ENCODE peak calls at places on chromosome 1, in ten cellular contexts. Z, M, Q, R, A, L, J, T, G and D are unnamed samples.

GRCh38 chr1:162498442-162498785 is 796 bp downstream of the UHMK1 start:
- DNase-seq in T (peak; percentile 8), J (peak; percentile 59), R (peak; percentile 50), G (peak; percentile 4), Z (no peak), Q (peak; percentile 16), L (no peak), M (no peak), A (no peak), D (peak; percentile 15)

GRCh38 chr1:27525296-27526271 is 35.6 kb upstream of the WASF2 start:
- DNase-seq in Q (no peak), G (no peak), A (peak; percentile 72), L (no peak), M (no peak), T (peak; percentile 69), Z (no peak), R (peak; percentile 58), J (no peak), D (no peak)

GRCh38 chr1:11990303-11991032 is 10.2 kb downstream of the MFN2 start:
- DNase-seq in L (no peak), R (no peak), T (no peak), M (no peak), Z (no peak), G (no peak), A (no peak), Q (peak; percentile 75), J (no peak), D (no peak)

GRCh38 chr1:25774921-25775774 is 24.8 kb upstream of the SELENON start:
- DNase-seq in G (no peak), M (peak; percentile 83), R (no peak), T (no peak), A (no peak), Q (no peak), J (no peak), L (no peak), Z (no peak), D (no peak)

GRCh38 chr1:94873520-94874351 is 53.2 kb downstream of the CNN3 start:
- DNase-seq in M (no peak), J (no peak), A (no peak), G (peak; percentile 46), Q (no peak), L (peak; percentile 16), R (peak; percentile 71), T (no peak), Z (no peak), D (peak; percentile 55)

GRCh38 chr1:11851171-11851570 is 3.6 kb upstream of the NPPA start:
- DNase-seq in G (no peak), M (no peak), A (no peak), J (no peak), R (peak; percentile 15), Q (no peak), L (no peak), T (no peak), Z (no peak), D (no peak)

GRCh38 chr1:200429221-200429751 is 19.4 kb upstream of the ZNF281 start:
- DNase-seq in M (no peak), T (no peak), Q (no peak), J (no peak), R (peak; percentile 79), G (peak; percentile 87), A (no peak), Z (no peak), L (no peak), D (peak; percentile 78)

GRCh38 chr1:67020304-67020703 is 33.6 kb downstream of the SLC35D1 start:
- DNase-seq in R (peak; percentile 55), G (peak; percentile 90), T (no peak), Q (no peak), A (no peak), M (no peak), J (peak; percentile 67), L (no peak), Z (no peak), D (peak; percentile 90)

GRCh38 chr1:28172690-28173150 is 3.8 kb downstream of the PTAFR start:
- DNase-seq in L (peak; percentile 86), A (no peak), T (no peak), M (peak; percentile 48), R (no peak), Z (no peak), J (peak; percentile 40), Q (no peak), G (peak; percentile 18), D (peak; percentile 23)

GRCh38 chr1:66685670-66686069 is 66.6 kb upstream of the DYNLT5 start:
- DNase-seq in A (no peak), L (no peak), Q (no peak), R (peak; percentile 47), Z (no peak), T (peak; percentile 23), G (peak; percentile 60), M (no peak), J (no peak), D (no peak)

GRCh38 chr1:205939690-205940330 is 3.4 kb downstream of the SLC26A9 start:
- DNase-seq in M (peak; percentile 71), G (no peak), R (no peak), Q (peak; percentile 35), T (no peak), A (peak; percentile 74), J (no peak), Z (peak; percentile 31), L (peak; percentile 30), D (no peak)

GRCh38 chr1:243475966-243476365 is 220.1 kb downstream of the SDCCAG8 start:
- DNase-seq in T (no peak), Z (no peak), M (no peak), A (peak; percentile 87), J (no peak), Q (peak; percentile 16), R (no peak), G (peak; percentile 71), L (no peak), D (peak; percentile 74)

DNA sequence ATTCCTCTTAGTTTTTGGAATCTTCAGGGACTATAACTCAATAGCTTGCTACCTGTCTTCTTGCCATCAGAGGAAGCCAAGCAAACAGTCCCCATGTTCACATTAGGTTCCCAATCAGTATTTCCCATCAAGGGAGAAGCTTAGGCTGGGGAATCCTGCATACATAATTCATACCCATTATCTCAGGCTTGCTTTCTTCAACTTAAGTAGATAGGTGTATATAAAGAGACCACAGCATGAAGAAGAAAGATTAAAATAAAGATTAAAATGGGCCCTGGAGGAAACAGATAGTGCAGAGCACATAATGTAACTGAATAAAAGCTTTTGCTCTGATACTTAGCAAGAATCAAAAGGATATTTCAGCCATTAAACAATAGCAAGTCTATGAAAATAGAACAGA is 29.0 kb upstream of the KCNK1 start:
- DNase-seq in G (no peak), J (no peak), L (no peak), R (no peak), Q (no peak), M (no peak), Z (no peak), A (no peak), T (no peak), D (no peak)
- H3K79me2 ChIP-seq in G (no peaks in the 10 kb centered on the region), J (no peaks in the 10 kb centered on the region), L (no peaks in the 10 kb centered on the region), R (no peaks in the 10 kb centered on the region), Q (no peaks in the 10 kb centered on the region), M (no peaks in the 10 kb centered on the region), Z (no peaks in the 10 kb centered on the region), A (no peaks in the 10 kb centered on the region), T (no peaks in the 10 kb centered on the region), D (no peaks in the 10 kb centered on the region)

GRCh38 chr1:18419845-18420184 is 60.9 kb upstream of the KLHDC7A start:
- DNase-seq in R (no peak), J (no peak), M (no peak), A (no peak), Q (no peak), Z (no peak), T (no peak), L (no peak), G (no peak), D (no peak)
- H3K9ac ChIP-seq in R (no peak overlapping the region), J (no peak overlapping the region), M (no peak overlapping the region), A (no peak overlapping the region), Q (no peak overlapping the region), Z (no peak overlapping the region), T (no peak overlapping the region), L (no peak overlapping the region), G (no peak overlapping the region), D (no peak overlapping the region)

GRCh38 chr1:196380311-196380710 is 227.9 kb downstream of the KCNT2 start:
- DNase-seq in M (no peak), Q (no peak), L (no peak), T (no peak), G (no peak), A (no peak), R (peak; percentile 20), J (no peak), Z (no peak), D (no peak)
- H3K79me2 ChIP-seq in M (no peaks in the 10 kb centered on the region), Q (no peaks in the 10 kb centered on the region), L (no peaks in the 10 kb centered on the region), T (no peaks in the 10 kb centered on the region), G (no peaks in the 10 kb centered on the region), A (no peaks in the 10 kb centered on the region), R (no peaks in the 10 kb centered on the region), J (no peaks in the 10 kb centered on the region), Z (no peaks in the 10 kb centered on the region), D (no peaks in the 10 kb centered on the region)

GRCh38 chr1:34929497-34929852 is at the start of gene DLGAP3:
- DNase-seq in J (no peak), R (no peak), Q (no peak), Z (no peak), G (no peak), L (no peak), T (no peak), A (peak; percentile 83), M (peak; percentile 95), D (no peak)

GRCh38 chr1:34930702-34931071 is 1.2 kb upstream of the DLGAP3 start:
- DNase-seq in Q (no peak), G (no peak), Z (no peak), T (no peak), J (no peak), A (no peak), L (no peak), R (no peak), M (no peak), D (no peak)

GRCh38 chr1:34928066-34928864 is 1.2 kb downstream of the DLGAP3 start:
- DNase-seq in M (peak; percentile 45), A (no peak), J (no peak), T (no peak), R (no peak), Q (no peak), G (no peak), Z (no peak), L (no peak), D (no peak)

GRCh38 chr1:34928865-34929496 is 469 bp downstream of the DLGAP3 start:
- DNase-seq in M (peak; percentile 82), Q (no peak), R (no peak), Z (no peak), J (peak; percentile 2), T (no peak), G (no peak), A (no peak), L (no peak), D (no peak)

DNA sequence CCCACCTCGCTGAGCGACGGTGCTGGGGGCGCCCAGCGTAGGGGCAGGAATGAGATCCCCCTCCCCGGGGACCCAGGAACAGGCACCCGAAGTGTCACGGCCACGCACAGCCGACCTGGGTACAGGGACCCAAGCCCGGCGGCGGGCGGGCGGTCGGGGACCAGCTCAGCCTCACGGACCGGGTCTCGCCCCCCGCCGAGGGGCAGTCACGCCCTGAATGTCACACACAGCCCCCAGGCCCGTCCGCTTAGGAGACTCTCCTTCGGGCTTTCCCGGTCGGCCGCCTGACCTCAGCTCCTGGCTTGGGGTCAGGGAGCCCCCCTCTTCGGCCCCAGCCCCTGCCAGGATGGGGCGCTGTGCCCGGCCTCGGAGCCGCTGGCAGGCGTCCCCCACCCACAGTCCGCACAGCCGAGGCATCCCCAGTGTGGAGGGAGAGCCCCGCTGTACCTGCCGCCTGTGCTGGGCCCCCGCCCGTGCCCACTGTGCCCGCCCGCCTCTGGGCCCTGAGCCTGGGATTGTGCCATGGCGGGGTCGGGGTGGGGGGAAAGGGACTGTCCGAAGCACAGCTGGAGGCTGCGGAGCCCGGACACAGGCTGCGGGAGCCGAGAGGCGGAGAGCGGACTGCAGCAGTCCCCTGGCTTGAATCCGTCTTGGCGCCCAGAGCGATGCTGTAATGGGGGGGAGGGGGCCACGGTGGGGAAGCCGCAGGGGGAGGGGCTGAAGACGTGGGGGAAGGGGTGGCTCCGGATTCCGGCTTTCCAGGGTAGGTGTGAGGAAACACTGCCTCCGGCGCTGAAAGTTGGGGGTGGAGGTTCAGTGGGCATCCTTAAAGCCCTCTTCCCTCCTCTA is 627 bp upstream of the DLGAP3 start:
- DNase-seq in M (peak; percentile 85), T (no peak), R (no peak), G (no peak), J (no peak), Z (no peak), Q (no peak), A (peak; percentile 79), L (no peak), D (no peak)
- H3K9ac ChIP-seq in M (no peak overlapping the region), T (no peak overlapping the region), R (no peak overlapping the region), G (no peak overlapping the region), J (no peak overlapping the region), Z (no peak overlapping the region), Q (no peak overlapping the region), A (no peak overlapping the region), L (no peak overlapping the region), D (no peak overlapping the region)